ENCODE peak calls at places on chromosome 22, in six cellular contexts. One of them, this sample, is unnamed.

GRCh38 chr22:26075233-26075632 is 94.0 kb upstream of the SEZ6L start:
- DNase-seq in breast epithelium: no peak
- DNase-seq in Peyer's patch: no peak
- DNase-seq in heart left ventricle: no peak
- DNase-seq in ovary: no peak
- DNase-seq in body of pancreas: no peak
- DNase-seq in this sample: no peak

GRCh38 chr22:29813126-29813525 is 24.9 kb downstream of the ASCC2 start:
- DNase-seq in breast epithelium: no peak
- DNase-seq in Peyer's patch: no peak
- DNase-seq in heart left ventricle: no peak
- DNase-seq in ovary: no peak
- DNase-seq in body of pancreas: no peak
- DNase-seq in this sample: no peak

GRCh38 chr22:41613456-41613855 is 7.4 kb downstream of the DESI1 start:
- DNase-seq in breast epithelium: no peak
- DNase-seq in Peyer's patch: no peak
- DNase-seq in heart left ventricle: no peak
- DNase-seq in ovary: no peak
- DNase-seq in body of pancreas: no peak
- DNase-seq in this sample: no peak

GRCh38 chr22:42080287-42080686 is 787 bp downstream of the SMDT1 start:
- DNase-seq in breast epithelium: no peak
- DNase-seq in Peyer's patch: no peak
- DNase-seq in heart left ventricle: no peak
- DNase-seq in ovary: peak
- DNase-seq in body of pancreas: peak
- DNase-seq in this sample: no peak

GRCh38 chr22:25081409-25081824 is 118.2 kb upstream of the CRYBB3 start:
- DNase-seq in breast epithelium: no peak
- DNase-seq in Peyer's patch: no peak
- DNase-seq in heart left ventricle: no peak
- DNase-seq in ovary: no peak
- DNase-seq in body of pancreas: peak
- DNase-seq in this sample: no peak

GRCh38 chr22:39526736-39527171 is 5.8 kb downstream of the RPS19BP1 start:
- DNase-seq in breast epithelium: no peak
- DNase-seq in Peyer's patch: no peak
- DNase-seq in heart left ventricle: no peak
- DNase-seq in ovary: no peak
- DNase-seq in body of pancreas: no peak
- DNase-seq in this sample: no peak

GRCh38 chr22:43310311-43310710 is 32.9 kb downstream of the SCUBE1 start:
- DNase-seq in breast epithelium: no peak
- DNase-seq in Peyer's patch: no peak
- DNase-seq in heart left ventricle: no peak
- DNase-seq in ovary: peak
- DNase-seq in body of pancreas: no peak
- DNase-seq in this sample: no peak

GRCh38 chr22:35977136-35977535 is 51.5 kb downstream of the RBFOX2 start:
- DNase-seq in breast epithelium: no peak
- DNase-seq in Peyer's patch: no peak
- DNase-seq in heart left ventricle: no peak
- DNase-seq in ovary: no peak
- DNase-seq in body of pancreas: no peak
- DNase-seq in this sample: no peak

GRCh38 chr22:33909075-33909458 is 11.2 kb downstream of the LARGE1 start:
- DNase-seq in breast epithelium: no peak
- DNase-seq in Peyer's patch: no peak
- DNase-seq in heart left ventricle: peak
- DNase-seq in ovary: peak
- DNase-seq in body of pancreas: no peak
- DNase-seq in this sample: peak

GRCh38 chr22:36238348-36239149 is 778 bp downstream of the APOL2 start:
- DNase-seq in breast epithelium: no peak
- DNase-seq in Peyer's patch: no peak
- DNase-seq in heart left ventricle: no peak
- DNase-seq in ovary: peak
- DNase-seq in body of pancreas: peak
- DNase-seq in this sample: no peak

GRCh38 chr22:40733919-40734318 is 54.6 kb downstream of the MCHR1 start:
- DNase-seq in breast epithelium: no peak
- DNase-seq in Peyer's patch: no peak
- DNase-seq in heart left ventricle: no peak
- DNase-seq in ovary: no peak
- DNase-seq in body of pancreas: no peak
- DNase-seq in this sample: no peak

GRCh38 chr22:30733081-30733680 is 38.5 kb downstream of the OSBP2 start:
- DNase-seq in breast epithelium: no peak
- DNase-seq in Peyer's patch: no peak
- DNase-seq in heart left ventricle: no peak
- DNase-seq in ovary: no peak
- DNase-seq in body of pancreas: no peak
- DNase-seq in this sample: no peak

GRCh38 chr22:24201681-24202590 is 20.6 kb downstream of the SUSD2 start:
- DNase-seq in breast epithelium: no peak
- DNase-seq in Peyer's patch: no peak
- DNase-seq in heart left ventricle: no peak
- DNase-seq in ovary: no peak
- DNase-seq in body of pancreas: no peak
- DNase-seq in this sample: no peak

GRCh38 chr22:41223535-41223934 is 17.2 kb downstream of the CHADL start:
- DNase-seq in breast epithelium: no peak
- DNase-seq in Peyer's patch: no peak
- DNase-seq in heart left ventricle: no peak
- DNase-seq in ovary: no peak
- DNase-seq in body of pancreas: no peak
- DNase-seq in this sample: no peak

GRCh38 chr22:43681724-43682360 is 130.3 kb downstream of the EFCAB6 start:
- DNase-seq in breast epithelium: no peak
- DNase-seq in Peyer's patch: no peak
- DNase-seq in heart left ventricle: no peak
- DNase-seq in ovary: no peak
- DNase-seq in body of pancreas: no peak
- DNase-seq in this sample: no peak

GRCh38 chr22:38921801-38922200 is 35.6 kb upstream of the APOBEC3A start:
- DNase-seq in breast epithelium: no peak
- DNase-seq in Peyer's patch: no peak
- DNase-seq in heart left ventricle: no peak
- DNase-seq in ovary: no peak
- DNase-seq in body of pancreas: no peak
- DNase-seq in this sample: no peak

GRCh38 chr22:45828836-45829235 is 148.1 kb downstream of the WNT7B start:
- DNase-seq in breast epithelium: no peak
- DNase-seq in Peyer's patch: no peak
- DNase-seq in heart left ventricle: no peak
- DNase-seq in ovary: no peak
- DNase-seq in body of pancreas: no peak
- DNase-seq in this sample: no peak

GRCh38 chr22:45831394-45831793 is 145.6 kb downstream of the WNT7B start:
- DNase-seq in breast epithelium: no peak
- DNase-seq in Peyer's patch: no peak
- DNase-seq in heart left ventricle: no peak
- DNase-seq in ovary: no peak
- DNase-seq in body of pancreas: no peak
- DNase-seq in this sample: no peak

GRCh38 chr22:45823331-45823730 is 151.7 kb downstream of the ATXN10 start:
- DNase-seq in breast epithelium: no peak
- DNase-seq in Peyer's patch: no peak
- DNase-seq in heart left ventricle: no peak
- DNase-seq in ovary: no peak
- DNase-seq in body of pancreas: no peak
- DNase-seq in this sample: no peak

GRCh38 chr22:45830531-45831245 is 146.3 kb downstream of the WNT7B start:
- DNase-seq in breast epithelium: no peak
- DNase-seq in Peyer's patch: no peak
- DNase-seq in heart left ventricle: no peak
- DNase-seq in ovary: no peak
- DNase-seq in body of pancreas: no peak
- DNase-seq in this sample: no peak

GRCh38 chr22:45826520-45826919 is 150.4 kb downstream of the WNT7B start:
- DNase-seq in breast epithelium: no peak
- DNase-seq in Peyer's patch: no peak
- DNase-seq in heart left ventricle: no peak
- DNase-seq in ovary: no peak
- DNase-seq in body of pancreas: no peak
- DNase-seq in this sample: no peak
- TF ChIP-seq POLR2A in breast epithelium: no peak
- TF ChIP-seq POLR2A in Peyer's patch: no peak
- TF ChIP-seq POLR2A in heart left ventricle: no peak
- TF ChIP-seq POLR2A in ovary: no peak
- TF ChIP-seq POLR2A in body of pancreas: no peak
- TF ChIP-seq POLR2A in this sample: no peak

GRCh38 chr22:45400046-45400445 is 13.4 kb downstream of the SMC1B start:
- DNase-seq in breast epithelium: no peak
- DNase-seq in Peyer's patch: no peak
- DNase-seq in heart left ventricle: no peak
- DNase-seq in ovary: no peak
- DNase-seq in body of pancreas: no peak
- DNase-seq in this sample: no peak

GRCh38 chr22:45398214-45398613 is 15.2 kb downstream of the SMC1B start:
- DNase-seq in breast epithelium: no peak
- DNase-seq in Peyer's patch: no peak
- DNase-seq in heart left ventricle: no peak
- DNase-seq in ovary: no peak
- DNase-seq in body of pancreas: no peak
- DNase-seq in this sample: no peak

GRCh38 chr22:45402466-45402865 is 10.9 kb downstream of the SMC1B start:
- DNase-seq in breast epithelium: no peak
- DNase-seq in Peyer's patch: no peak
- DNase-seq in heart left ventricle: no peak
- DNase-seq in ovary: no peak
- DNase-seq in body of pancreas: no peak
- DNase-seq in this sample: no peak

DNA sequence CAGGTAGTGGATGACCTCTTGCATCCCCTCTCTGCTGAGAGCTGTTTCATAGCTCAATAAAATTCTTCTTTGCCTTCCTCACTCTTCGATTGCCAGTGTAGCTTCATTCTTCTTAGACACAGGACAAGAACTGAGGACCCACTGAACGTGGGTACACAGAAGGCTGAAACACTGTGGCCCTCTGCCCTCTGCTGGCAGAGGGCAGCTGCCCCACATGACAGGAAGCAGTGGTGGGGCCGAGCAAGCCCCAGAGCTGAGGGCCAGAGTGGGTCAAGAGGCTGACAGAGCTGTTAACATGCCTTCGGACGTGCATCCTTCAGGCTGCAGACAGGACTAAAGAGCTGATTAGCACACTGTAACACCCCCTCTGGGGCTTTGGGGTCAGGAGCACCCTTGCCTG is 15.6 kb downstream of the SMC1B start:
- DNase-seq in breast epithelium: no peak
- DNase-seq in Peyer's patch: no peak
- DNase-seq in heart left ventricle: no peak
- DNase-seq in ovary: no peak
- DNase-seq in body of pancreas: no peak
- DNase-seq in this sample: no peak
- TF ChIP-seq CTCF in breast epithelium: no peak
- TF ChIP-seq CTCF in Peyer's patch: no peak
- TF ChIP-seq CTCF in heart left ventricle: no peak
- TF ChIP-seq CTCF in ovary: no peak
- TF ChIP-seq CTCF in body of pancreas: no peak
- TF ChIP-seq CTCF in this sample: no peak

DNA sequence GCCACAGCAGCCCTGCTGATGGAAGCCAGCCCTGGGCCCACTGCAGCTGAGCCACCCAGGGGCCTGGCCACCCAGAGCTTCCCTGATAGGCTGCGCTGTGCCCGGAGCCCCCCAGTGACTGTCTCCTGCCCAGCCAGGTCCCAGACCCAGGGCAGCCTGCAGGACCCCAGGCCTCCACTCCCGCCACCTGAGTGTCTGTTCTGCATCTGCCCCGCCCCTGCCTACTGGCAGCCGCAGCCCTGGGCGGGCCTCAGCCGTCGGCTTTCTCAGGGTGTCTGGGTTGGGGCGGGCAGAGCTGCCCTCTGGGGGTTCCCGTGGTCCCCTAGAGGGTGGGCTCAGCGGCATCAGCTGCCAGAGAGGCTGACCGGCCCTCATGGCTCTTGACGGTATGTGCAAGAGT is 12.5 kb upstream of the PIM3 start:
- DNase-seq in breast epithelium: no peak
- DNase-seq in Peyer's patch: peak
- DNase-seq in heart left ventricle: no peak
- DNase-seq in ovary: no peak
- DNase-seq in body of pancreas: peak
- DNase-seq in this sample: no peak
- TF ChIP-seq POLR2A in breast epithelium: no peak
- TF ChIP-seq POLR2A in Peyer's patch: no peak
- TF ChIP-seq POLR2A in heart left ventricle: no peak
- TF ChIP-seq POLR2A in ovary: no peak
- TF ChIP-seq POLR2A in body of pancreas: no peak
- TF ChIP-seq POLR2A in this sample: no peak

GRCh38 chr22:50574383-50574755 is 3.9 kb downstream of the CPT1B start:
- DNase-seq in breast epithelium: no peak
- DNase-seq in Peyer's patch: no peak
- DNase-seq in heart left ventricle: no peak
- DNase-seq in ovary: no peak
- DNase-seq in body of pancreas: no peak
- DNase-seq in this sample: no peak

GRCh38 chr22:50576806-50577696 is 1.2 kb downstream of the CPT1B start:
- DNase-seq in breast epithelium: no peak
- DNase-seq in Peyer's patch: no peak
- DNase-seq in heart left ventricle: no peak
- DNase-seq in ovary: no peak
- DNase-seq in body of pancreas: no peak
- DNase-seq in this sample: no peak

GRCh38 chr22:50575426-50575941 is 2.7 kb downstream of the CPT1B start:
- DNase-seq in breast epithelium: no peak
- DNase-seq in Peyer's patch: no peak
- DNase-seq in heart left ventricle: no peak
- DNase-seq in ovary: no peak
- DNase-seq in body of pancreas: no peak
- DNase-seq in this sample: no peak

GRCh38 chr22:50577697-50577986 is 585 bp downstream of the CPT1B start:
- DNase-seq in breast epithelium: no peak
- DNase-seq in Peyer's patch: no peak
- DNase-seq in heart left ventricle: no peak
- DNase-seq in ovary: no peak
- DNase-seq in body of pancreas: no peak
- DNase-seq in this sample: no peak

GRCh38 chr22:50576070-50576469 is 2.2 kb downstream of the CPT1B start:
- DNase-seq in breast epithelium: no peak
- DNase-seq in Peyer's patch: peak
- DNase-seq in heart left ventricle: no peak
- DNase-seq in ovary: no peak
- DNase-seq in body of pancreas: no peak
- DNase-seq in this sample: no peak
- TF ChIP-seq CTCF in breast epithelium: no peak
- TF ChIP-seq CTCF in Peyer's patch: no peak
- TF ChIP-seq CTCF in heart left ventricle: peak
- TF ChIP-seq CTCF in ovary: no peak
- TF ChIP-seq CTCF in body of pancreas: peak
- TF ChIP-seq CTCF in this sample: no peak

GRCh38 chr22:37633693-37634504 is 5.6 kb upstream of the SH3BP1 start:
- DNase-seq in breast epithelium: no peak
- DNase-seq in Peyer's patch: peak
- DNase-seq in heart left ventricle: peak
- DNase-seq in ovary: peak
- DNase-seq in body of pancreas: peak
- DNase-seq in this sample: peak
- TF ChIP-seq POLR2A in breast epithelium: no peak
- TF ChIP-seq POLR2A in Peyer's patch: no peak
- TF ChIP-seq POLR2A in heart left ventricle: no peak
- TF ChIP-seq POLR2A in ovary: no peak
- TF ChIP-seq POLR2A in body of pancreas: no peak
- TF ChIP-seq POLR2A in this sample: peak